ENCODE peak calls at places on chromosomes 13 and 19, in ten cellular contexts. Y, F, Q, I, L, G, W, U, A and Z are unnamed samples.
A peak's percentile ranks its signal among the peaks of the same experiment; 100 is the strongest.

GRCh38 chr19:15374796-15375440 is 4.7 kb downstream of the AKAP8 start:
- DNase-seq in A (no peak), Q (no peak), G (no peak), Y (no peak), I (no peak), U (no peak), F (no peak), L (no peak), W (no peak), Z (no peak)

GRCh38 chr19:18762125-18763023 is 28.7 kb downstream of the COMP start:
- DNase-seq in L (peak; percentile 96), U (no peak), Q (no peak), W (peak; percentile 64), F (no peak), I (peak; percentile 92), Y (no peak), A (no peak), G (no peak), Z (no peak)

GRCh38 chr13:99740261-99740979 is 231.1 kb downstream of the ZIC5 start:
- DNase-seq in Q (no peak), F (no peak), A (no peak), G (no peak), I (no peak), Y (no peak), W (no peak), L (no peak), U (no peak), Z (no peak)

GRCh38 chr13:38685974-38686571 is 804 bp upstream of the FREM2 start:
- DNase-seq in G (no peak), A (no peak), Y (no peak), F (no peak), I (peak; percentile 44), U (no peak), L (no peak), W (no peak), Q (no peak), Z (no peak)

GRCh38 chr19:58396691-58397532 is 1.5 kb downstream of the RNF225 start:
- DNase-seq in G (no peak), W (no peak), A (no peak), Q (no peak), Y (no peak), U (no peak), I (no peak), F (no peak), L (no peak), Z (no peak)

GRCh38 chr13:52862358-52863206 is 14.1 kb upstream of the PCDH8 start:
- DNase-seq in U (no peak), W (no peak), I (peak; percentile 1), F (no peak), Q (no peak), L (no peak), G (no peak), A (no peak), Y (no peak), Z (no peak)

GRCh38 chr13:40388617-40389016 is 277.8 kb downstream of the FOXO1 start:
- DNase-seq in W (no peak), F (no peak), A (peak; percentile 75), U (peak; percentile 57), G (peak; percentile 69), Y (no peak), L (no peak), Q (peak; percentile 57), I (no peak), Z (peak; percentile 71)

GRCh38 chr19:40193587-40193849 is 2.3 kb downstream of the MAP3K10 start:
- DNase-seq in W (peak; percentile 45), L (no peak), I (no peak), A (no peak), Q (no peak), G (no peak), Y (no peak), U (no peak), F (no peak), Z (no peak)

GRCh38 chr19:35908010-35908441 is at the start of gene TYROBP:
- DNase-seq in Y (no peak), F (no peak), L (no peak), W (no peak), I (no peak), A (no peak), Q (no peak), U (no peak), G (no peak), Z (no peak)

GRCh38 chr13:90928109-90928508 is 419.4 kb upstream of the MIR17HG start:
- DNase-seq in F (no peak), Y (no peak), W (no peak), I (no peak), Q (no peak), A (no peak), U (no peak), G (no peak), L (no peak), Z (no peak)

GRCh38 chr19:42083537-42083936 is 7.6 kb downstream of the ZNF574 start:
- DNase-seq in L (no peak), Y (no peak), A (no peak), F (no peak), U (no peak), Q (no peak), G (no peak), I (no peak), W (no peak), Z (no peak)

GRCh38 chr19:2811735-2812413 is 7.8 kb upstream of the ZNF554 start:
- DNase-seq in W (no peak), G (no peak), F (no peak), Q (no peak), A (no peak), I (no peak), Y (no peak), L (no peak), U (no peak), Z (no peak)

GRCh38 chr13:85379991-85380390 is 419.2 kb downstream of the SLITRK6 start:
- DNase-seq in W (no peak), U (no peak), Q (no peak), Y (no peak), F (no peak), G (no peak), I (no peak), A (no peak), L (no peak), Z (no peak)

GRCh38 chr13:46016216-46016615 is 36.3 kb downstream of the ZC3H13 start:
- DNase-seq in U (no peak), L (no peak), I (no peak), Y (no peak), F (no peak), Q (no peak), A (no peak), W (no peak), G (no peak), Z (no peak)

GRCh38 chr13:114249062-114249461 is 14.4 kb downstream of the CDC16 start:
- DNase-seq in Q (no peak), W (no peak), L (no peak), I (no peak), Y (no peak), A (no peak), F (no peak), U (no peak), G (no peak), Z (no peak)

GRCh38 chr19:34555447-34555846 is 73.9 kb downstream of the WTIP start:
- DNase-seq in A (no peak), Q (no peak), F (no peak), L (no peak), I (no peak), U (no peak), Y (peak; percentile 24), G (no peak), W (peak; percentile 2), Z (no peak)

GRCh38 chr13:40996433-40997095 is 22.6 kb downstream of the ELF1 start:
- DNase-seq in I (no peak), F (no peak), Q (no peak), L (no peak), U (no peak), Y (no peak), A (no peak), W (no peak), G (no peak), Z (no peak)

GRCh38 chr19:49430678-49431329 is 5.6 kb downstream of the GFY start:
- DNase-seq in I (no peak), Q (no peak), A (no peak), W (no peak), L (no peak), Y (no peak), U (no peak), F (no peak), G (no peak), Z (no peak)

GRCh38 chr13:78875792-78876580 is 217.0 kb upstream of the OBI1 start:
- DNase-seq in Y (no peak), A (no peak), Q (no peak), L (no peak), U (no peak), G (no peak), I (no peak), F (no peak), W (no peak), Z (no peak)

GRCh38 chr13:49954674-49955455 is 18.7 kb upstream of the SPRYD7 start:
- DNase-seq in A (no peak), F (no peak), G (no peak), L (no peak), Y (no peak), I (no peak), Q (no peak), W (peak; percentile 25), U (no peak), Z (no peak)